ENCODE peak calls at places on chromosomes 6 and 20, in seven cellular contexts. S is mucosa of descending colon; L is EL; E is tibial artery; P is GM23338; Y is naive thymus-derived CD8-positive, alpha-beta T cell; K is ureter. T is an unnamed sample.

GRCh38 chr6:137768935-137769334 is 98.1 kb upstream of the TNFAIP3 start:
- DNase-seq in S (no peak), P (no peak), Y (no peak), E (no peak), K (no peak), L (no peak), T (no peak)

GRCh38 chr6:153301602-153302001 is 170.5 kb upstream of the RGS17 start:
- DNase-seq in Y (no peak), E (no peak), L (no peak), S (no peak), K (no peak), P (peak), T (peak)

GRCh38 chr6:32816746-32817204 is at the start of gene HLA-DOB:
- DNase-seq in Y (peak), E (no peak), P (peak), K (no peak), L (peak), S (peak), T (peak)

GRCh38 chr20:53866787-53867740 is 203.3 kb downstream of the BCAS1 start:
- DNase-seq in E (no peak), K (no peak), P (peak), L (no peak), S (no peak), Y (peak), T (peak)

GRCh38 chr20:17417221-17417620 is 114.0 kb downstream of the BFSP1 start:
- DNase-seq in S (no peak), Y (no peak), L (no peak), P (no peak), E (no peak), K (no peak), T (no peak)

GRCh38 chr6:95785785-95786184 is 208.4 kb downstream of the MANEA start:
- DNase-seq in L (no peak), E (no peak), Y (no peak), P (no peak), K (no peak), S (no peak), T (no peak)

GRCh38 chr6:158817298-158818007 is 1.7 kb downstream of the EZR start:
- DNase-seq in P (peak), E (peak), L (peak), K (peak), Y (peak), S (peak), T (peak)

GRCh38 chr6:13487122-13488014 is at the start of gene GFOD1:
- DNase-seq in P (peak), L (peak), S (peak), Y (peak), E (peak), K (peak), T (peak)

GRCh38 chr6:110689275-110689935 is 125.9 kb downstream of the CDK19 start:
- DNase-seq in P (peak), E (no peak), S (peak), L (no peak), K (no peak), Y (peak), T (no peak)

GRCh38 chr6:34490390-34491090 is 24.7 kb downstream of the PACSIN1 start:
- DNase-seq in E (no peak), L (no peak), K (no peak), P (peak), Y (no peak), S (no peak), T (peak)

GRCh38 chr6:5094327-5094726 is 9.2 kb downstream of the PPP1R3G start:
- DNase-seq in L (peak), P (no peak), S (no peak), E (peak), K (no peak), Y (no peak), T (peak)

GRCh38 chr20:24989162-24989561 is 3.4 kb downstream of the APMAP start:
- DNase-seq in L (no peak), K (peak), S (no peak), E (no peak), P (no peak), Y (no peak), T (no peak)

GRCh38 chr6:3825851-3826581 is 23.2 kb upstream of the FAM50B start:
- DNase-seq in P (no peak), L (peak), Y (no peak), S (peak), E (peak), K (peak), T (peak)

GRCh38 chr6:72363844-72364740 is 257.8 kb upstream of the KCNQ5 start:
- DNase-seq in P (no peak), L (peak), S (no peak), K (no peak), E (no peak), Y (no peak), T (peak)

GRCh38 chr6:42103218-42103617 is 39.2 kb downstream of the C6orf132 start:
- DNase-seq in L (no peak), S (peak), P (no peak), E (no peak), K (no peak), Y (no peak), T (no peak)

GRCh38 chr20:63682384-63683139 is 13.9 kb upstream of the TNFRSF6B start:
- DNase-seq in P (no peak), S (no peak), L (peak), K (no peak), Y (no peak), E (peak), T (peak)

GRCh38 chr6:154447929-154448328 is 62.6 kb downstream of the CNKSR3 start:
- DNase-seq in K (no peak), Y (no peak), P (no peak), E (no peak), S (no peak), L (peak), T (peak)

GRCh38 chr20:50916257-50916656 is 15.0 kb downstream of the ADNP start:
- DNase-seq in S (peak), P (peak), Y (no peak), K (no peak), E (no peak), L (peak), T (peak)

GRCh38 chr6:80021131-80021530 is 16.7 kb downstream of the TTK start:
- DNase-seq in L (no peak), Y (no peak), K (no peak), P (no peak), S (no peak), E (no peak), T (no peak)

GRCh38 chr6:6826961-6827360 is 238.4 kb downstream of the LY86 start:
- DNase-seq in L (no peak), P (no peak), S (no peak), K (no peak), E (no peak), Y (no peak), T (no peak)

GRCh38 chr6:149925974-149926777 is 3.3 kb upstream of the RAET1G start:
- DNase-seq in K (peak), Y (peak), P (peak), L (peak), E (peak), S (peak), T (peak)

GRCh38 chr6:1426416-1426815 is 37.0 kb downstream of the FOXF2 start:
- DNase-seq in P (no peak), L (no peak), E (no peak), Y (no peak), K (no peak), S (no peak), T (no peak)

GRCh38 chr6:53107091-53107490 is 41.5 kb downstream of the GCM1 start:
- DNase-seq in L (peak), K (no peak), S (no peak), P (no peak), E (no peak), Y (no peak), T (no peak)

GRCh38 chr6:168192901-168193815 is 114.1 kb upstream of the FRMD1 start:
- DNase-seq in K (no peak), Y (no peak), S (no peak), L (no peak), P (no peak), E (peak), T (no peak)

GRCh38 chr6:165573671-165574070 is 89.4 kb downstream of the PDE10A start:
- DNase-seq in K (no peak), P (no peak), Y (no peak), L (no peak), E (peak), S (no peak), T (peak)

GRCh38 chr6:90080876-90081464 is 186.7 kb downstream of the GJA10 start:
- DNase-seq in P (no peak), L (no peak), K (no peak), E (no peak), Y (peak), S (no peak), T (no peak)

GRCh38 chr6:4351857-4352669 is 216.7 kb upstream of the ECI2 start:
- DNase-seq in E (peak), L (peak), P (no peak), Y (no peak), S (no peak), K (peak), T (peak)

GRCh38 chr6:5435449-5435848 is 174.1 kb downstream of the FARS2 start:
- DNase-seq in E (no peak), S (no peak), Y (no peak), L (peak), K (no peak), P (no peak), T (peak)

GRCh38 chr6:84798257-84798656 is 33.9 kb upstream of the TBX18 start:
- DNase-seq in L (peak), K (no peak), P (no peak), E (no peak), S (no peak), Y (no peak), T (no peak)

GRCh38 chr20:53656653-53657288 is 63.1 kb upstream of the ZNF217 start:
- DNase-seq in K (no peak), L (peak), P (no peak), E (no peak), S (no peak), Y (no peak), T (peak)

GRCh38 chr6:71602385-71602949 is 283.9 kb upstream of the RIMS1 start:
- DNase-seq in Y (no peak), P (no peak), E (no peak), S (no peak), L (peak), K (no peak), T (no peak)

GRCh38 chr20:61590236-61590635 is 338.2 kb downstream of the CDH4 start:
- DNase-seq in E (no peak), K (no peak), P (no peak), Y (no peak), L (no peak), S (no peak), T (no peak)

GRCh38 chr20:2890743-2891142 is 17.5 kb downstream of the PTPRA start:
- DNase-seq in E (no peak), L (peak), P (no peak), Y (no peak), K (no peak), S (no peak), T (peak)

GRCh38 chr20:46631874-46632446 is 19.3 kb downstream of the SLC13A3 start:
- DNase-seq in Y (no peak), K (no peak), E (no peak), S (no peak), L (no peak), P (no peak), T (no peak)

GRCh38 chr6:56401477-56402070 is 154.2 kb upstream of the COL21A1 start:
- DNase-seq in L (no peak), S (no peak), K (no peak), P (no peak), Y (no peak), E (no peak), T (no peak)

GRCh38 chr6:32968770-32969684 is 633 bp downstream of the BRD2 start:
- DNase-seq in K (peak), E (peak), S (peak), Y (peak), P (peak), L (peak), T (peak)

GRCh38 chr6:17927705-17928104 is 59.7 kb downstream of the KIF13A start:
- DNase-seq in P (no peak), E (no peak), L (no peak), S (no peak), K (no peak), Y (no peak), T (no peak)

GRCh38 chr6:41940759-41941279 is 789 bp downstream of the CCND3 start:
- DNase-seq in E (no peak), Y (peak), K (peak), L (peak), S (peak), P (peak), T (peak)

T was measured in mesenchymal stem cell.